ENCODE peak calls at places on chromosomes 3 and 15, in ten cellular contexts. E is spleen, Q is uterus, Y is IMR-90, M is H54, A is heart left ventricle, R is body of pancreas, O is lower leg skin, V is GM12891, H is HepG2. J is an unnamed sample.

GRCh38 chr3:55570361-55570760 is 83.3 kb upstream of the WNT5A start:
- DNase-seq in Y (no peak), Q (no peak), V (no peak), R (no peak), O (no peak), A (no peak), M (no peak), E (no peak), H (no peak), J (no peak)

GRCh38 chr3:32781211-32781968 is 36.4 kb upstream of the TRIM71 start:
- DNase-seq in E (peak; percentile 93), O (peak; percentile 21), R (peak; percentile 74), M (peak; percentile 89), H (peak; percentile 83), Q (peak; percentile 28), Y (peak; percentile 68), A (peak; percentile 53), V (peak; percentile 83), J (peak; percentile 77)

GRCh38 chr3:1037631-1038030 is 55.2 kb upstream of the CNTN6 start:
- DNase-seq in R (no peak), V (no peak), A (no peak), Y (no peak), O (no peak), H (no peak), E (no peak), Q (no peak), M (no peak), J (no peak)

GRCh38 chr3:150371741-150372254 is 36.3 kb upstream of the TSC22D2 start:
- DNase-seq in E (no peak), A (peak; percentile 80), O (peak; percentile 80), V (no peak), H (peak; percentile 85), M (peak; percentile 14), Y (peak; percentile 99), R (peak; percentile 67), Q (peak; percentile 71), J (no peak)

GRCh38 chr15:51759557-51760070 is 8.2 kb downstream of the TMOD2 start:
- DNase-seq in M (no peak), Q (peak; percentile 73), E (no peak), O (no peak), H (peak; percentile 6), Y (peak; percentile 97), A (peak; percentile 60), R (peak; percentile 41), V (no peak), J (no peak)

GRCh38 chr15:84889313-84889990 is 5.0 kb downstream of the SLC28A1 start:
- DNase-seq in R (no peak), Y (no peak), M (no peak), O (no peak), A (no peak), Q (no peak), H (no peak), E (no peak), V (no peak), J (no peak)

GRCh38 chr15:42457445-42458442 is 33.2 kb downstream of the ZNF106 start:
- DNase-seq in R (peak; percentile 78), A (peak; percentile 86), E (no peak), M (no peak), O (peak; percentile 56), V (peak; percentile 11), H (no peak), Y (peak; percentile 94), Q (peak; percentile 81), J (no peak)

GRCh38 chr3:190425833-190426232 is 23.9 kb downstream of the TMEM207 start:
- DNase-seq in E (no peak), Y (no peak), M (no peak), R (no peak), O (no peak), A (no peak), V (no peak), Q (no peak), H (no peak), J (no peak)

GRCh38 chr15:46567968-46568367 is 933.1 kb downstream of the SQOR start:
- DNase-seq in R (no peak), M (no peak), E (no peak), Y (no peak), Q (no peak), H (no peak), V (no peak), A (no peak), O (no peak), J (no peak)

GRCh38 chr3:10011644-10012043 is 14.6 kb upstream of the FANCD2 start:
- DNase-seq in Y (no peak), M (no peak), V (no peak), A (no peak), H (no peak), Q (peak; percentile 29), E (no peak), R (no peak), O (no peak), J (no peak)

GRCh38 chr15:86919581-86919980 is 839.9 kb downstream of the AGBL1 start:
- DNase-seq in A (no peak), O (no peak), R (no peak), Y (no peak), M (no peak), Q (no peak), H (no peak), E (no peak), V (no peak), J (no peak)

GRCh38 chr3:43291546-43291945 is 5.2 kb downstream of the SNRK start:
- DNase-seq in V (no peak), R (no peak), O (no peak), M (no peak), H (no peak), Y (no peak), A (no peak), Q (no peak), E (no peak), J (no peak)

GRCh38 chr15:31465083-31465955 is 138.7 kb downstream of the KLF13 start:
- DNase-seq in R (peak; percentile 64), O (peak; percentile 61), M (no peak), E (peak; percentile 60), H (no peak), A (no peak), V (no peak), Q (peak; percentile 3), Y (no peak), J (no peak)

GRCh38 chr3:186432189-186432588 is 70.2 kb upstream of the DGKG start:
- DNase-seq in H (no peak), O (no peak), Y (peak; percentile 11), V (no peak), A (no peak), Q (no peak), E (no peak), M (no peak), R (no peak), J (no peak)

GRCh38 chr3:172522871-172523818 is at the start of gene TNFSF10:
- DNase-seq in A (peak; percentile 71), Q (peak; percentile 62), V (peak; percentile 26), M (peak; percentile 11), Y (peak; percentile 22), O (peak; percentile 73), R (peak; percentile 77), E (peak; percentile 91), H (peak; percentile 37), J (peak; percentile 29)

GRCh38 chr15:93071469-93071891 is 17.5 kb downstream of the RGMA start:
- DNase-seq in Q (no peak), M (no peak), O (no peak), Y (no peak), R (no peak), H (no peak), E (no peak), A (no peak), V (no peak), J (no peak)
- TF ChIP-seq POLR2A in Q (no peak), M (no peak), O (no peak), Y (no peak), R (no peak), H (no peak), E (no peak), A (no peak), V (no peak), J (no peak)

DNA sequence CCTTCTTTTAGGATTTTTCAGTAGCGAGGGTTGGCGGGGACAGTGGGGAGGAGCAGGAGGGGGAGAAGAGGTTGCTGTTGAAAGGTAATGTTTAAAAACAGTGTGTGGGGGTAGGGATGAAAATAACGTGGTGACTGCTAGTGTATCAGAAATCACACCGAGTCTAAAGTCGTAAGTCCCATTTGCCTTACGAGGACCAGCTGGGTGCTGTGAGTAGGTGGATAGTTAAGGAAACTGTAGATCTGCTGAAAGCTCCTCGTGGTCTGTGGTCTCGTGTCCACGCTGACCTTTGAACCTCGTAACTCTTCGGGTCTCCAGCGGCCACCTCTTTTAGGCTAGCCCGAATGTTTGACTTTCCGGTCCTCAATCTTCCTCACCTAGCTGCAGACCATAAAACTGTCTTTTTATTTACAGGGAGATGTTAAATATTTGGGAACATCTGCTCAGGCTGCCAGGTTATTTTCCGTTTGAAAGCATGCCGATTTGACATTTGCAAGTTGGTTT is 29.3 kb upstream of the ST3GAL6 start:
- DNase-seq in Y (no peak), O (no peak), H (peak; percentile 71), A (no peak), Q (no peak), E (no peak), V (no peak), M (no peak), R (peak; percentile 14), J (no peak)
- TF ChIP-seq POLR2A in Y (no peak), O (no peak), H (peak; percentile 77), A (no peak), Q (no peak), E (no peak), V (no peak), M (no peak), R (no peak), J (peak; percentile 56)

DNA sequence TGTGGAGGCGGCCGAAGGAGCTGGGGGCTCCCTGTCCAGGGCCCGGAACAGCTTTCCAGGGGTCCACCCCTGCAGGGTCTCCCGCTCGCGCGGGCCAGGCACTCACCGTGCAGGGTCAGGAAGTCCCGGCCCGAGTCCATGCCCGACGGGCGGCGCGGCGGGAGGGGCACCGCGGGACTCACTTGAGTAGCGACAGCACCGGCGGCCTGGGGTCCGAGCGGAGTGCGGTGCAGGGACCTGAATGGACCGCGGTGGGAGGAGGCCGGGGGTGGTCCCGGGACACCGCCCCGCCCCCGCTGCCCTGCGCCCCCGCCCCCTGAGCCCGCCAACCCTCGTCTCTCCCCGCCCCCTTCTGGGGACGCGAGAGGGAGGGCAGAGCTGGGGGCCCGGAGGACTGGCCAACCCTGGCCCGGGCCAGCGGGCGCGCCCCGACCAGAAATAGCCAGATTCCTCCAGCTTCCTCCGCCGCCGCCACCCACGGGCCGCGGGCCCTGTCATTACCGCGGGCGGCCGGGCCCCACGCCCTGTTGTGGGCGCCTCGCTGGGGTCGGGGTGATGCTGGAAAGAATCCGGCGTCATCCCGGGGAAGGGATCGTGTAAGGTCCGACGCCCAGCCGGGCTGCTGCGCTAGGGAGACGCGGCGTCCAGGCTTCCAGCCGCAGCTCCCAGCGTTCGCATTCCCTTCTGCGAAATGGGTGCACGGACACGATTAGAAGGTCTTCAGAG is at the start of gene PLCD1:
- DNase-seq in M (no peak), Y (no peak), R (peak; percentile 74), V (no peak), O (peak; percentile 81), Q (peak; percentile 80), H (peak; percentile 33), E (peak; percentile 91), A (peak; percentile 86), J (no peak)
- TF ChIP-seq POLR2A in M (no peak), Y (no peak), R (no peak), V (no peak), O (no peak), Q (peak; percentile 21), H (no peak), E (no peak), A (peak; percentile 71), J (no peak)

GRCh38 chr3:181558870-181559269 is 152.9 kb upstream of the SOX2 start:
- DNase-seq in M (no peak), V (no peak), Q (no peak), E (no peak), O (no peak), A (peak; percentile 54), Y (no peak), R (no peak), H (no peak), J (no peak)
- TF ChIP-seq POLR2A in M (no peak), V (no peak), Q (no peak), E (no peak), O (no peak), A (no peak), Y (no peak), R (no peak), H (no peak), J (no peak)

J was measured in GM12892.